ENCODE peak calls at places on chromosomes 6 and 20, in six cellular contexts. N is fibroblast of lung, C is IMR-90, D is endodermal cell, F is DND-41, E is H9. T is an unnamed sample.

GRCh38 chr20:46152824-46153586 is 34.9 kb downstream of the CD40 start:
- DNase-seq in N (no peak), C (no peak), D (no peak), F (no peak), E (no peak), T (no peak)

GRCh38 chr20:49505518-49505917 is 23.1 kb upstream of the KCNB1 start:
- DNase-seq in N (peak; percentile 11), C (peak; percentile 50), D (peak; percentile 87), F (peak; percentile 10), E (peak; percentile 61), T (no peak)

GRCh38 chr6:4948781-4949450 is 54.9 kb downstream of the RPP40 start:
- DNase-seq in N (no peak), C (no peak), D (no peak), F (no peak), E (no peak), T (no peak)

GRCh38 chr6:110329729-110330436 is 28.3 kb downstream of the METTL24 start:
- DNase-seq in N (no peak), C (peak; percentile 31), D (peak; percentile 55), F (no peak), E (no peak), T (peak; percentile 31)

GRCh38 chr6:43983632-43984031 is 143.6 kb downstream of the MRPL14 start:
- DNase-seq in N (no peak), C (no peak), D (peak; percentile 41), F (no peak), E (no peak), T (no peak)

GRCh38 chr20:5279661-5280060 is 37.1 kb downstream of the PROKR2 start:
- DNase-seq in N (no peak), C (no peak), D (no peak), F (no peak), E (no peak), T (no peak)

GRCh38 chr20:48783533-48784272 is 44.1 kb downstream of the PREX1 start:
- DNase-seq in N (peak; percentile 51), C (peak; percentile 22), D (no peak), F (no peak), E (no peak), T (no peak)

GRCh38 chr6:167956983-167957492 is 40.4 kb upstream of the KIF25 start:
- DNase-seq in N (no peak), C (peak; percentile 17), D (no peak), F (no peak), E (no peak), T (no peak)

GRCh38 chr20:25045343-25045712 is 12.6 kb downstream of the ACSS1 start:
- DNase-seq in N (no peak), C (no peak), D (no peak), F (no peak), E (no peak), T (no peak)

GRCh38 chr20:48818481-48818987 is 9.3 kb downstream of the PREX1 start:
- DNase-seq in N (no peak), C (no peak), D (no peak), F (peak; percentile 44), E (no peak), T (no peak)

GRCh38 chr6:128918886-128919285 is 35.9 kb downstream of the LAMA2 start:
- DNase-seq in N (no peak), C (no peak), D (no peak), F (no peak), E (no peak), T (no peak)

GRCh38 chr6:160139420-160139851 is 17.8 kb downstream of the SLC22A1 start:
- DNase-seq in N (peak; percentile 85), C (peak; percentile 92), D (peak; percentile 44), F (no peak), E (no peak), T (no peak)

GRCh38 chr6:70547313-70547712 is 19.4 kb upstream of the SDHAF4 start:
- DNase-seq in N (peak; percentile 24), C (peak; percentile 37), D (no peak), F (no peak), E (no peak), T (no peak)

GRCh38 chr6:161001421-161001820 is 9.9 kb downstream of the MAP3K4 start:
- DNase-seq in N (no peak), C (no peak), D (no peak), F (no peak), E (no peak), T (no peak)

GRCh38 chr20:47577271-47577670 is 75.6 kb downstream of the NCOA3 start:
- DNase-seq in N (no peak), C (no peak), D (no peak), F (no peak), E (no peak), T (no peak)
- H3K4me1 ChIP-seq in N (peaks cover 14% of the 10 kb centered on the region), C (peaks cover 4% of the 10 kb centered on the region), D (peaks cover 9% of the 10 kb centered on the region), F (peaks cover 26% of the 10 kb centered on the region), E (peaks cover 3% of the 10 kb centered on the region), T (peaks cover 11% of the 10 kb centered on the region)

DNA sequence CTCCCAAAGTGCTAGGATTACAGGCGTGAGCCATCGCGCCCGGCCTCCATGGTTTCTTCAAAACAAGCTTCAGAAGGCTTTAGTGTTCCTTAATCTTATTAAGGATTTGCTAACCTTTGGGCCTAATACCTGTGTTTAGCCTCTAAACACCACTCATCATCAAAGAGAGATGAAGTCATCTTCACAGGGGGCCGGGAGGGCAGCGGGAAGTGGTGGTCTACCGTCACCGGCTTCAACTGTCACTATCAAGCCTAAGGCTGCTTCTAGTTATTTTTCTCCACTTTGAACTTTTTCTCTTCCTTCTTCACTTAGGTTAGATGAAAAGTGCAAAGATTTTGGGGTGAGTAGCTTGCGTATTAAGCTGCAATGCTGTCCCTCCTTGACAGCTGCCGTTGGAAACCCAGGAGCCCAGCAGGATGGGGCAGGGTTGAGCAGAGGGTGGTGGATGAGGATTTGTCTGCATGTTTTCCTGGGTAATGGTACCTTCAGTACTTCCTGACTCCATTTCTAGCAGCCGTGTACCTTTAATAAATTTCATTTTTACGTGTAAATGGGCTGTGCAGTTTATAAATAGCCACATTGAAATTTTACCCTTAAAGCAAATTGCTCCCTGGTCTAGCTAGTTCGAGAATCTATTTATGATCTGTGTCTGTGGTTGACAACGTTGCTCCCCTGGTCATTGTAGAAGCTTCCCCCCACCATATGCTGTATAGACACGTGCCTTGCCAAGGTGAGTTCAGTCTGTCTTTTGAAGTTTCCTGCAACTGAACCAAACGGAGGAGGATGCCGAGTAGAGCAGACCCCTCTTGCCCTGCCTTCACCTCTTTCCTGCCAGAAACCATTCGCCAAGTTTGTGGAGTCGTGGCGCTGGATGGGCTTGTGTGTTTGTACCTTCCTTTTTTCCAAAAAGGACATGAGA is 64.8 kb downstream of the SYNJ2 start:
- DNase-seq in N (no peak), C (no peak), D (no peak), F (peak; percentile 60), E (no peak), T (no peak)
- H3K9ac ChIP-seq in N (no peak overlapping the region), C (no peak overlapping the region), D (no peak overlapping the region), F (no peak overlapping the region), E (no peak overlapping the region), T (no peak overlapping the region)

DNA sequence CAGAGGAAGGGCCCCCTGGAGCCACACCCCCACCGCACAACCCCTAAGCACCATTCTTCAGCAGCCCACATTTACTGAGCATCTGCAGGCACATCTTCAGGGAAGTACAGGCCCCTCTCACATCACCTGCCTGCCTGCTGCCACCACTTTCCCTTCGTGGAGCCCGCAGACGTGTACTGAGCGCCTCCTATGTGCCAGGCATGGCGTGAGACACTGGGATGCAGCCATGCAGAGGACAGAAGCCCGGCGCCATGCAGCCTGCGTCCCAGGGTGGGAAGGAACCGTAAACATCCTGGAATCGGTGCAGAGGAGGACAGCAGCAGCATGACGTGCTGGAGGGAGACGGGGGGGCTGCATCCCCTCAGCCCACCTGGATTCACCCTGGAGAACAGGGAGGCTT is 78.1 kb downstream of the GRM4 start:
- DNase-seq in N (no peak), C (no peak), D (peak; percentile 69), F (no peak), E (peak; percentile 50), T (no peak)
- TF ChIP-seq CTCF in N (no peak), C (peak; percentile 11), D (peak; percentile 43), F (peak; percentile 31), E (peak; percentile 47), T (no peak)

GRCh38 chr20:36628076-36628475 is 17.9 kb downstream of the SLA2 start:
- DNase-seq in N (peak; percentile 11), C (peak; percentile 41), D (no peak), F (no peak), E (no peak), T (no peak)
- H3K4me1 ChIP-seq in N (no peaks in the 10 kb centered on the region), C (no peaks in the 10 kb centered on the region), D (no peaks in the 10 kb centered on the region), F (peaks cover 23% of the 10 kb centered on the region), E (no peaks in the 10 kb centered on the region), T (no peaks in the 10 kb centered on the region)

GRCh38 chr6:13765570-13765969 is 48.8 kb downstream of the MCUR1 start:
- DNase-seq in N (no peak), C (peak; percentile 44), D (no peak), F (no peak), E (no peak), T (no peak)
- H3K9ac ChIP-seq in N (no peak overlapping the region), C (no peak overlapping the region), D (no peak overlapping the region), F (no peak overlapping the region), E (no peak overlapping the region), T (no peak overlapping the region)

GRCh38 chr20:51172558-51173428 is 149.9 kb upstream of the KCNG1 start:
- DNase-seq in N (no peak), C (no peak), D (no peak), F (no peak), E (peak; percentile 31), T (no peak)

GRCh38 chr20:51176446-51176845 is 153.5 kb upstream of the KCNG1 start:
- DNase-seq in N (no peak), C (no peak), D (no peak), F (no peak), E (no peak), T (no peak)

GRCh38 chr20:51175724-51176123 is 152.8 kb upstream of the KCNG1 start:
- DNase-seq in N (no peak), C (no peak), D (peak; percentile 28), F (no peak), E (no peak), T (no peak)

GRCh38 chr20:51175156-51175555 is 152.2 kb upstream of the KCNG1 start:
- DNase-seq in N (no peak), C (no peak), D (peak; percentile 31), F (no peak), E (no peak), T (no peak)

DNA sequence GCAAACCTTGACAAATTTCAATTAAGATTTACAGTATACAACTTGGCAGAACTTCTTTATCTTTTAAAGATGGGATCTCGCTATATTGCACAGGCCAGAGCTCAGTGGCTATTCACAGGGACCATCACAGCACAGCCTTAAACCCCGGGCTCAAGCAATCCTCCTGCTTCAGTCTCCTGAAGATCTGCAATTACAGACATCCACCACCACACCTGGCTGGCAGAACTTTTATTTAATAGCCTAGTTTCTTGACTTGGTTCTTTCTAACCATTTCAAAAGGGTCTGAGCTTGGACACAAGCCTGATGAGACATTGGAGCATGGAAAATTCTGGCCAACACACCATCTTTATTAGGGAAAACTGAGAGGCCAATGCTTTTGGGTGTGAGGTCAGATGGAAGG is 151.6 kb upstream of the KCNG1 start:
- DNase-seq in N (no peak), C (no peak), D (peak; percentile 50), F (no peak), E (no peak), T (no peak)
- TF ChIP-seq CTCF in N (no peak), C (no peak), D (peak; percentile 56), F (no peak), E (peak; percentile 26), T (no peak)

T was measured in colonic mucosa.